ENCODE peak calls at places on chromosomes 11 and 22, in ten cellular contexts. H is stimulated activated CD8-positive, alpha-beta memory T cell treated with anti-CD3 and anti-CD28 coated beads, Interleukin-7, amount 100 ng/mL, for 24 hours; U is iris pigment epithelial cell; W is mammary epithelial cell; G is GM12865; E is ELR; B is activated naive CD8-positive, alpha-beta T cell treated with anti-CD3 and anti-CD28 coated beads, Interleukin-2, amount 50 U/mL, for 24 hours; Q is RWPE2; L is amygdala; Z is NCI-H1436. K is an unnamed sample.

GRCh38 chr11:106989056-106989455 is 29.2 kb downstream of the GUCY1A2 start:
- DNase-seq in H (no peak), U (peak), W (no peak), G (no peak), E (peak), B (no peak), Q (no peak), L (no peak), Z (no peak), K (peak)

GRCh38 chr11:132771746-132772145 is 760.6 kb downstream of the OPCML start:
- DNase-seq in H (no peak), U (no peak), W (no peak), G (no peak), E (no peak), B (no peak), Q (no peak), L (no peak), Z (no peak), K (no peak)

GRCh38 chr22:36362819-36363377 is 24.9 kb downstream of the MYH9 start:
- DNase-seq in H (no peak), U (no peak), W (peak), G (no peak), E (peak), B (peak), Q (no peak), L (no peak), Z (no peak), K (no peak)

GRCh38 chr11:28838741-28839140 is 730.6 kb downstream of the METTL15 start:
- DNase-seq in H (no peak), U (peak), W (no peak), G (no peak), E (peak), B (no peak), Q (no peak), L (no peak), Z (no peak), K (peak)

GRCh38 chr22:43566021-43566420 is 154.2 kb downstream of the MPPED1 start:
- DNase-seq in H (no peak), U (no peak), W (no peak), G (no peak), E (no peak), B (no peak), Q (no peak), L (no peak), Z (no peak), K (no peak)

GRCh38 chr22:17305076-17305475 is 64.2 kb upstream of the CECR2 start:
- DNase-seq in H (no peak), U (no peak), W (no peak), G (no peak), E (no peak), B (no peak), Q (no peak), L (no peak), Z (no peak), K (no peak)

GRCh38 chr22:48658246-48658645 is 1169.4 kb downstream of the BRD1 start:
- DNase-seq in H (no peak), U (no peak), W (no peak), G (no peak), E (no peak), B (no peak), Q (no peak), L (no peak), Z (no peak), K (no peak)

GRCh38 chr11:18235935-18236334 is 667 bp downstream of the SAA4 start:
- DNase-seq in H (no peak), U (no peak), W (no peak), G (no peak), E (no peak), B (no peak), Q (no peak), L (no peak), Z (no peak), K (no peak)

GRCh38 chr11:128422576-128423370 is 164.6 kb downstream of the ETS1 start:
- DNase-seq in H (peak), U (no peak), W (no peak), G (peak), E (no peak), B (peak), Q (no peak), L (no peak), Z (peak), K (no peak)

GRCh38 chr11:35579557-35580396 is 38.5 kb upstream of the FJX1 start:
- DNase-seq in H (no peak), U (peak), W (peak), G (no peak), E (peak), B (no peak), Q (no peak), L (no peak), Z (no peak), K (peak)

GRCh38 chr11:43638717-43639116 is 41.8 kb upstream of the HSD17B12 start:
- DNase-seq in H (no peak), U (no peak), W (no peak), G (no peak), E (no peak), B (no peak), Q (no peak), L (no peak), Z (no peak), K (no peak)

GRCh38 chr11:86047275-86047991 is 21.5 kb downstream of the PICALM start:
- DNase-seq in H (no peak), U (peak), W (peak), G (peak), E (peak), B (no peak), Q (no peak), L (no peak), Z (no peak), K (peak)

GRCh38 chr11:8258771-8259170 is 4.9 kb downstream of the LMO1 start:
- DNase-seq in H (no peak), U (peak), W (peak), G (no peak), E (peak), B (no peak), Q (no peak), L (no peak), Z (peak), K (peak)

GRCh38 chr11:111935331-111936044 is 1.7 kb upstream of the DIXDC1 start:
- DNase-seq in H (no peak), U (peak), W (no peak), G (no peak), E (no peak), B (no peak), Q (no peak), L (no peak), Z (no peak), K (peak)

GRCh38 chr22:39481054-39481453 is 21.0 kb upstream of the MIEF1 start:
- DNase-seq in H (no peak), U (no peak), W (no peak), G (no peak), E (no peak), B (no peak), Q (no peak), L (peak), Z (no peak), K (no peak)

GRCh38 chr11:77154381-77155081 is 26.5 kb downstream of the MYO7A start:
- DNase-seq in H (no peak), U (no peak), W (no peak), G (no peak), E (no peak), B (no peak), Q (no peak), L (peak), Z (no peak), K (no peak)

K was measured in fibroblast of the aortic adventitia.